ENCODE peak calls at places on chromosomes 7 and 10, in seven cellular contexts. H, N, T, X, C, M and S are unnamed samples.

GRCh38 chr10:6204063-6204340 is 1.3 kb downstream of the PFKFB3 start:
- DNase-seq in H (peak), N (no peak), T (no peak), X (no peak), C (no peak), M (no peak), S (no peak)

GRCh38 chr10:31042670-31043069 is 11.0 kb upstream of the ZNF438 start:
- DNase-seq in H (no peak), N (no peak), T (no peak), X (no peak), C (no peak), M (no peak), S (no peak)

GRCh38 chr7:69796421-69796820 is 198.1 kb downstream of the AUTS2 start:
- DNase-seq in H (no peak), N (no peak), T (no peak), X (no peak), C (no peak), M (no peak), S (no peak)

GRCh38 chr10:3955493-3955892 is 170.5 kb upstream of the KLF6 start:
- DNase-seq in H (no peak), N (no peak), T (peak), X (no peak), C (peak), M (no peak), S (no peak)

GRCh38 chr10:109695988-109696387 is 227.3 kb downstream of the XPNPEP1 start:
- DNase-seq in H (no peak), N (no peak), T (no peak), X (no peak), C (no peak), M (no peak), S (no peak)

GRCh38 chr7:77825140-77825539 is 26.6 kb downstream of the PHTF2 start:
- DNase-seq in H (no peak), N (no peak), T (no peak), X (no peak), C (no peak), M (no peak), S (no peak)

GRCh38 chr7:92754756-92755581 is 81.4 kb downstream of the CDK6 start:
- DNase-seq in H (no peak), N (no peak), T (no peak), X (no peak), C (no peak), M (no peak), S (no peak)

GRCh38 chr10:121158988-121159579 is 307.9 kb downstream of the WDR11 start:
- DNase-seq in H (no peak), N (no peak), T (no peak), X (peak), C (no peak), M (no peak), S (no peak)

GRCh38 chr10:9302142-9302746 is 1247.8 kb downstream of the GATA3 start:
- DNase-seq in H (no peak), N (peak), T (peak), X (peak), C (peak), M (no peak), S (no peak)

GRCh38 chr7:150451097-150451793 is 815 bp downstream of the GIMAP8 start:
- DNase-seq in H (peak), N (no peak), T (no peak), X (no peak), C (no peak), M (peak), S (no peak)

GRCh38 chr10:91410638-91411367 is 659 bp downstream of the HECTD2 start:
- DNase-seq in H (no peak), N (no peak), T (peak), X (no peak), C (peak), M (no peak), S (no peak)

GRCh38 chr10:101775273-101776131 is at the start of gene FGF8:
- DNase-seq in H (no peak), N (no peak), T (no peak), X (no peak), C (no peak), M (no peak), S (no peak)

GRCh38 chr10:22504766-22505165 is 159.5 kb downstream of the SPAG6 start:
- DNase-seq in H (no peak), N (no peak), T (no peak), X (no peak), C (no peak), M (no peak), S (no peak)

GRCh38 chr10:109504401-109504800 is 418.9 kb downstream of the XPNPEP1 start:
- DNase-seq in H (no peak), N (no peak), T (no peak), X (no peak), C (no peak), M (no peak), S (no peak)

GRCh38 chr7:125934965-125935364 is 1005.3 kb upstream of the POT1 start:
- DNase-seq in H (no peak), N (no peak), T (no peak), X (peak), C (no peak), M (no peak), S (no peak)

GRCh38 chr7:37320140-37320839 is 128.4 kb downstream of the ELMO1 start:
- DNase-seq in H (no peak), N (peak), T (no peak), X (no peak), C (no peak), M (no peak), S (no peak)

GRCh38 chr7:108033776-108034497 is 31.0 kb upstream of the LAMB1 start:
- DNase-seq in H (no peak), N (no peak), T (no peak), X (no peak), C (no peak), M (no peak), S (no peak)

GRCh38 chr10:79424221-79425073 is 21.0 kb downstream of the ZCCHC24 start:
- DNase-seq in H (peak), N (no peak), T (no peak), X (no peak), C (peak), M (no peak), S (no peak)

GRCh38 chr10:96292971-96293909 is 11.0 kb upstream of the DNTT start:
- DNase-seq in H (peak), N (peak), T (peak), X (peak), C (peak), M (no peak), S (no peak)

GRCh38 chr10:15842493-15843169 is 17.7 kb downstream of the MINDY3 start:
- DNase-seq in H (no peak), N (no peak), T (no peak), X (no peak), C (peak), M (no peak), S (no peak)

GRCh38 chr10:34814228-34815173 is 595 bp downstream of the PARD3 start:
- DNase-seq in H (peak), N (peak), T (no peak), X (no peak), C (peak), M (peak), S (no peak)

GRCh38 chr10:34817054-34817453 is 2.0 kb upstream of the PARD3 start:
- DNase-seq in H (no peak), N (no peak), T (no peak), X (no peak), C (no peak), M (no peak), S (no peak)

GRCh38 chr10:34815174-34816066 is at the start of gene PARD3:
- DNase-seq in H (peak), N (peak), T (no peak), X (no peak), C (peak), M (peak), S (no peak)

GRCh38 chr10:34817586-34817985 is 2.5 kb upstream of the PARD3 start:
- DNase-seq in H (no peak), N (no peak), T (no peak), X (no peak), C (no peak), M (no peak), S (no peak)

GRCh38 chr10:34816067-34817002 is 1.2 kb upstream of the PARD3 start:
- DNase-seq in H (no peak), N (peak), T (no peak), X (no peak), C (peak), M (no peak), S (no peak)
- TF ChIP-seq CTCF in H (peak), N (no peak), T (no peak), X (no peak), C (no peak), M (no peak), S (no peak)

GRCh38 chr10:43594944-43595589 is 11.2 kb upstream of the ZNF485 start:
- DNase-seq in H (no peak), N (no peak), T (peak), X (no peak), C (peak), M (peak), S (no peak)
- H3K4me3 ChIP-seq in H (no peak), N (no peak), T (peak), X (no peak), C (no peak), M (peak), S (peak)

GRCh38 chr10:11822809-11823121 is 391 bp upstream of the PROSER2 start:
- DNase-seq in H (no peak), N (no peak), T (no peak), X (no peak), C (no peak), M (no peak), S (no peak)
- H3K27ac ChIP-seq in H (peak), N (peak), T (no peak), X (no peak), C (no peak), M (no peak), S (no peak)

GRCh38 chr10:126734015-126734414 is 63.5 kb upstream of the C10orf90 start:
- DNase-seq in H (no peak), N (no peak), T (no peak), X (no peak), C (peak), M (no peak), S (no peak)

GRCh38 chr10:126732308-126732707 is 61.8 kb upstream of the C10orf90 start:
- DNase-seq in H (no peak), N (no peak), T (no peak), X (no peak), C (no peak), M (no peak), S (no peak)

GRCh38 chr10:126731613-126731995 is 61.1 kb upstream of the C10orf90 start:
- DNase-seq in H (no peak), N (no peak), T (no peak), X (no peak), C (peak), M (no peak), S (no peak)

GRCh38 chr10:126729314-126729871 is 58.9 kb upstream of the C10orf90 start:
- DNase-seq in H (no peak), N (no peak), T (no peak), X (no peak), C (no peak), M (no peak), S (no peak)

GRCh38 chr10:126730856-126731612 is 60.5 kb upstream of the C10orf90 start:
- DNase-seq in H (no peak), N (no peak), T (no peak), X (no peak), C (no peak), M (no peak), S (no peak)
- TF ChIP-seq CTCF in H (no peak), N (no peak), T (no peak), X (no peak), C (no peak), M (no peak), S (no peak)

GRCh38 chr7:131111792-131112191 is 215.9 kb upstream of the MKLN1 start:
- DNase-seq in H (no peak), N (no peak), T (no peak), X (no peak), C (no peak), M (no peak), S (no peak)
- H3K4me3 ChIP-seq in H (no peak), N (peak), T (no peak), X (no peak), C (no peak), M (no peak), S (peak)

GRCh38 chr10:35480150-35480549 is 125.0 kb upstream of the GJD4 start:
- DNase-seq in H (no peak), N (peak), T (no peak), X (no peak), C (no peak), M (no peak), S (no peak)
- H3K27ac ChIP-seq in H (no peak), N (no peak), T (no peak), X (no peak), C (no peak), M (no peak), S (no peak)

GRCh38 chr7:332020-332517 is 42.1 kb downstream of the FOXL3 start:
- DNase-seq in H (peak), N (no peak), T (no peak), X (no peak), C (no peak), M (no peak), S (no peak)

GRCh38 chr7:327305-327931 is 37.4 kb downstream of the FOXL3 start:
- DNase-seq in H (peak), N (no peak), T (no peak), X (no peak), C (no peak), M (no peak), S (no peak)

GRCh38 chr7:327991-328702 is 38.2 kb downstream of the FOXL3 start:
- DNase-seq in H (no peak), N (no peak), T (no peak), X (no peak), C (no peak), M (no peak), S (no peak)

GRCh38 chr7:330554-331230 is 40.7 kb downstream of the FOXL3 start:
- DNase-seq in H (no peak), N (no peak), T (no peak), X (no peak), C (no peak), M (no peak), S (no peak)

GRCh38 chr7:329691-330281 is 39.8 kb downstream of the FOXL3 start:
- DNase-seq in H (no peak), N (no peak), T (no peak), X (no peak), C (no peak), M (no peak), S (no peak)
- TF ChIP-seq CTCF in H (no peak), N (no peak), T (no peak), X (no peak), C (no peak), M (no peak), S (no peak)

DNA sequence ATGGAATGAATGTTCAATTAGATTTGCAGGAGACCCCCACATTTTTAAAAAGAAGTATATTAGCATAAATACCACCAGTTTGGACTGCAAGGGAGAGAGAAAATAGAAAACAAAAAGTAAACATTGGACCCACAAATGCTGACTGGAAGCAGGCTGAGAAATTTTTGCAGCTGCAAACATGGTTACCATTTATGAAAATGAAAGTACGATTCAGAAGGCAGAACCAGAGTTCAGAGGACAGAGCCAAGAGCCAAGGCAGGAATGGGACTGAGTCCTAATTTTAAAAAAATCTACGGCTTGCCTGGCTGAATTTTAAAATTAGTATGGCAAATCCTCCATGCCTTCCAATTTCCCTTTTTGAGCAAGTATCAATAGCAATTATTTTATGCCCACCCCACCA is 74.6 kb upstream of the NPS start:
- DNase-seq in H (no peak), N (no peak), T (no peak), X (no peak), C (no peak), M (no peak), S (no peak)
- H3K4me3 ChIP-seq in H (no peak), N (no peak), T (no peak), X (no peak), C (no peak), M (no peak), S (no peak)

DNA sequence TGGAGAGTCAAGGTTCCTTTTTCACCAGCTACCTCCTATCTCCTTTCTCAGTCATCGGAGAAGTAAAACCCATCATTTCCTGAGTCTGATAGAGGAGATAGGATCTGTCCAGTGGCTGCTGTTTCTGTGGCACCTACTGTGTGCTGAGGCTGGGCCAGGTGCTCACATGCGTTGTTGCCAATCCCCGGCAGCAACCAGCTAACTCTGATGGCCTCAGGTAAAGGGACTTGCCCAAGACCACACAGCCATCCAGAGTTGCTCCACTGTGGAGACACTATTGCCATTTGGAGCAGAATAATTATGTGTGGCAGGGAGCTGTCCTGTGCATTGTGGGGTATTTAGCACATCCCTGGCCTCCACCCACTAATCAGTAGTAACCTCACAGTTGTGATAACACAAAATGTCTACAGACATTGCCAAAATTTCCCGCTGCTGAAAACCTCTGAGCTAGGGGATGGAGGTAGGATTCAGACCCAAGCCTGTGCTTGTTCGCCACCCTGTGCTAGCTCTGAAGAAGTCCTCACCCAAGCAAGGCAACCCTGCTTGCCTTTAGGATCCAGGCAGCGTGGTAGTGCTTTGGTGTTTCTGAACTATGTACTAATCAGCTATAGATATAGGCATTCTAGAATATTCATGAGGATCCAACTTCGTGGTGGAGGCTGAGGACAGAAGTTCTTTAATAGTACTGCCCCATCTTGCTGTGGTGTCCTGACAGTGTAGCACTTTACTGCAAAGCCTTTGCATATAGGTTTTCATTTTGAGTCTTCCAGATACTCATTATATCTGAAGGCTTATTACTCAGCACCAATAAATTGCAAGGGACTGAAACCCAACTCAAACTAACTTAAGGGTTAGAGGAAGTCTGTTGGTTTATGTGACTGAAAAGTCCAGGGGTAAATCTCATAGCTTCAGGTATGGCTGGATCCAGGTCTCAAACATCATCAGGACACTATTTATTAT is 164.6 kb downstream of the GRK5 start:
- DNase-seq in H (no peak), N (no peak), T (peak), X (no peak), C (peak), M (no peak), S (no peak)
- H3K27ac ChIP-seq in H (no peak), N (no peak), T (peak), X (no peak), C (no peak), M (peak), S (peak)

DNA sequence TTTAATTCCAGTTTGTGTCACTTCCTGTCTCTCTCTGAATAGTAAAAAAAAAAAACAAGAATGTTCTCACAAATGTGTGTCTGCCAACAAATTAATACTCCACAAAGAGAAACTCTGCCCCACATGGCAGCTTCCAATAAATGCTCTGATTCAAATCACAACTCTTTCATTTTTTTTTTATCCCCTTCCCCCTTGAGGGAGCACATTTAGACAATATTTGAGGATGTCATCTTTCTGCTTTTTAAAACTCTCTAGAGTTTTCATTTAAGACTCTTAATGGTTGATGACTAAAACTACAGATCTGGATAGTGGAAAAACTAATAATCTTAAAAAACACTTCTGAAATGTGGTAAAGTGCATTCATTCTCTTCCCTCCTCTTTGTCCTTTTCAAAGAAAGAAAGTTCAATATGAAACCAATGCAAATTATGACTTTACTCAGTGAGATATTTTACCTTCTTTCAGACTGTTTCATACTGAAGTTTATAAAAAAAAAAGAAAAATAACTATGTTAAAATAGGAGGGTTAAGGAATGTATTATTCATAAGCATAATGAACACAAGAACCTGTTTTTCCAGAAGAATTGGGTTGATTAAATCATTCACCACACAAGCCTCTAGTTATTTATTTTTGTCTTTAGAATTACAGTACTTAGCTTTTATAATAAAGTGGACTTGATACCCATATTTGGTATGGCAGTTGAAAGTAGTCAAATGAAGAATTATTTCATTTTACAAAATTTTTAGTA is 42.4 kb downstream of the ARID5B start:
- DNase-seq in H (no peak), N (no peak), T (peak), X (no peak), C (peak), M (no peak), S (no peak)
- TF ChIP-seq CTCF in H (peak), N (no peak), T (no peak), X (no peak), C (peak), M (peak), S (peak)